ENCODE peak calls at places on chromosomes 13 and 19, in five cellular contexts. One of them, this sample, is unnamed.

GRCh38 chr19:18847516-18848463 is 16.0 kb downstream of the UPF1 start:
- DNase-seq in non-pigmented ciliary epithelial cell: no peak
- DNase-seq in DMS53: no peak
- DNase-seq in T-helper 22 cell: no peak
- DNase-seq in endothelial cell: no peak
- DNase-seq in this sample: no peak

GRCh38 chr13:114129649-114130062 is 2.8 kb downstream of the RASA3 start:
- DNase-seq in endothelial cell: no peak
- DNase-seq in T-helper 22 cell: no peak
- DNase-seq in DMS53: no peak
- DNase-seq in non-pigmented ciliary epithelial cell: no peak
- DNase-seq in this sample: no peak

GRCh38 chr13:46858776-46859175 is 38.1 kb downstream of the HTR2A start:
- DNase-seq in non-pigmented ciliary epithelial cell: no peak
- DNase-seq in T-helper 22 cell: no peak
- DNase-seq in DMS53: no peak
- DNase-seq in endothelial cell: no peak
- DNase-seq in this sample: no peak

GRCh38 chr13:91744284-91744683 is 345.9 kb downstream of the GPC5 start:
- DNase-seq in endothelial cell: no peak
- DNase-seq in non-pigmented ciliary epithelial cell: no peak
- DNase-seq in DMS53: no peak
- DNase-seq in T-helper 22 cell: no peak
- DNase-seq in this sample: no peak

GRCh38 chr19:3409346-3410064 is 43.1 kb downstream of the NFIC start:
- DNase-seq in DMS53: no peak
- DNase-seq in T-helper 22 cell: no peak
- DNase-seq in endothelial cell: no peak
- DNase-seq in non-pigmented ciliary epithelial cell: no peak
- DNase-seq in this sample: no peak

GRCh38 chr19:12163841-12164240 is 945 bp downstream of the ZNF136 start:
- DNase-seq in DMS53: no peak
- DNase-seq in endothelial cell: no peak
- DNase-seq in T-helper 22 cell: no peak
- DNase-seq in non-pigmented ciliary epithelial cell: no peak
- DNase-seq in this sample: no peak

GRCh38 chr13:26024558-26024957 is 27.3 kb downstream of the SHISA2 start:
- DNase-seq in T-helper 22 cell: no peak
- DNase-seq in endothelial cell: no peak
- DNase-seq in non-pigmented ciliary epithelial cell: no peak
- DNase-seq in DMS53: no peak
- DNase-seq in this sample: no peak

GRCh38 chr19:5718579-5719273 is 1.2 kb downstream of the LONP1 start:
- DNase-seq in DMS53: peak
- DNase-seq in non-pigmented ciliary epithelial cell: peak
- DNase-seq in endothelial cell: no peak
- DNase-seq in T-helper 22 cell: no peak
- DNase-seq in this sample: no peak

GRCh38 chr19:33953592-33953991 is 156.9 kb downstream of the KCTD15 start:
- DNase-seq in endothelial cell: no peak
- DNase-seq in T-helper 22 cell: no peak
- DNase-seq in DMS53: no peak
- DNase-seq in non-pigmented ciliary epithelial cell: no peak
- DNase-seq in this sample: no peak

GRCh38 chr19:3294080-3294850 is 69.8 kb downstream of the CELF5 start:
- DNase-seq in non-pigmented ciliary epithelial cell: no peak
- DNase-seq in endothelial cell: no peak
- DNase-seq in DMS53: no peak
- DNase-seq in T-helper 22 cell: no peak
- DNase-seq in this sample: no peak

GRCh38 chr19:46404039-46404883 is 9.1 kb downstream of the CCDC8 start:
- DNase-seq in endothelial cell: peak
- DNase-seq in non-pigmented ciliary epithelial cell: no peak
- DNase-seq in DMS53: peak
- DNase-seq in T-helper 22 cell: no peak
- DNase-seq in this sample: no peak

GRCh38 chr19:19460258-19460731 is 54.8 kb downstream of the GATAD2A start:
- DNase-seq in non-pigmented ciliary epithelial cell: no peak
- DNase-seq in DMS53: no peak
- DNase-seq in T-helper 22 cell: peak
- DNase-seq in endothelial cell: no peak
- DNase-seq in this sample: no peak

GRCh38 chr13:67061750-67062149 is 168.4 kb downstream of the PCDH9 start:
- DNase-seq in non-pigmented ciliary epithelial cell: no peak
- DNase-seq in DMS53: no peak
- DNase-seq in T-helper 22 cell: no peak
- DNase-seq in endothelial cell: no peak
- DNase-seq in this sample: no peak

GRCh38 chr19:41993612-41994483 is at the start of gene ATP1A3:
- DNase-seq in DMS53: peak
- DNase-seq in non-pigmented ciliary epithelial cell: no peak
- DNase-seq in endothelial cell: peak
- DNase-seq in T-helper 22 cell: peak
- DNase-seq in this sample: peak

GRCh38 chr19:13010038-13010991 is 15.0 kb downstream of the NFIX start:
- DNase-seq in T-helper 22 cell: no peak
- DNase-seq in DMS53: no peak
- DNase-seq in non-pigmented ciliary epithelial cell: no peak
- DNase-seq in endothelial cell: no peak
- DNase-seq in this sample: no peak

GRCh38 chr19:45691516-45692186 is at the start of gene SNRPD2:
- DNase-seq in T-helper 22 cell: peak
- DNase-seq in non-pigmented ciliary epithelial cell: peak
- DNase-seq in DMS53: peak
- DNase-seq in endothelial cell: peak
- DNase-seq in this sample: peak

GRCh38 chr13:26482451-26483197 is 74.9 kb upstream of the WASF3 start:
- DNase-seq in endothelial cell: peak
- DNase-seq in non-pigmented ciliary epithelial cell: no peak
- DNase-seq in DMS53: peak
- DNase-seq in T-helper 22 cell: peak
- DNase-seq in this sample: no peak

GRCh38 chr19:35345671-35346111 is 2.0 kb upstream of the FFAR1 start:
- DNase-seq in T-helper 22 cell: no peak
- DNase-seq in endothelial cell: no peak
- DNase-seq in DMS53: no peak
- DNase-seq in non-pigmented ciliary epithelial cell: no peak
- DNase-seq in this sample: no peak

GRCh38 chr13:21846605-21847004 is 175.7 kb downstream of the FGF9 start:
- DNase-seq in non-pigmented ciliary epithelial cell: no peak
- DNase-seq in endothelial cell: no peak
- DNase-seq in T-helper 22 cell: no peak
- DNase-seq in DMS53: no peak
- DNase-seq in this sample: peak

GRCh38 chr13:39930060-39930459 is 274.6 kb downstream of the COG6 start:
- DNase-seq in non-pigmented ciliary epithelial cell: no peak
- DNase-seq in endothelial cell: no peak
- DNase-seq in T-helper 22 cell: no peak
- DNase-seq in DMS53: no peak
- DNase-seq in this sample: no peak

GRCh38 chr13:39362652-39363390 is 240.2 kb downstream of the LHFPL6 start:
- DNase-seq in non-pigmented ciliary epithelial cell: no peak
- DNase-seq in DMS53: no peak
- DNase-seq in endothelial cell: no peak
- DNase-seq in T-helper 22 cell: no peak
- DNase-seq in this sample: no peak

GRCh38 chr19:38183227-38183914 is 40.7 kb downstream of the DPF1 start:
- DNase-seq in non-pigmented ciliary epithelial cell: no peak
- DNase-seq in DMS53: no peak
- DNase-seq in T-helper 22 cell: no peak
- DNase-seq in endothelial cell: peak
- DNase-seq in this sample: peak

GRCh38 chr19:32354345-32354744 is 8.9 kb downstream of the ZNF507 start:
- DNase-seq in T-helper 22 cell: no peak
- DNase-seq in DMS53: no peak
- DNase-seq in endothelial cell: no peak
- DNase-seq in non-pigmented ciliary epithelial cell: no peak
- DNase-seq in this sample: no peak

GRCh38 chr13:73665279-73665678 is 468.9 kb downstream of the KLF12 start:
- DNase-seq in non-pigmented ciliary epithelial cell: no peak
- DNase-seq in endothelial cell: no peak
- DNase-seq in DMS53: no peak
- DNase-seq in T-helper 22 cell: no peak
- DNase-seq in this sample: no peak

GRCh38 chr13:51137250-51137649 is 26.2 kb upstream of the C13orf42 start:
- DNase-seq in non-pigmented ciliary epithelial cell: no peak
- DNase-seq in DMS53: no peak
- DNase-seq in endothelial cell: no peak
- DNase-seq in T-helper 22 cell: no peak
- DNase-seq in this sample: no peak

GRCh38 chr19:38032151-38032550 is 125.1 kb downstream of the SIPA1L3 start:
- DNase-seq in non-pigmented ciliary epithelial cell: peak
- DNase-seq in DMS53: no peak
- DNase-seq in endothelial cell: no peak
- DNase-seq in T-helper 22 cell: no peak
- DNase-seq in this sample: no peak

GRCh38 chr13:41206467-41206866 is 12.1 kb upstream of the KBTBD7 start:
- DNase-seq in non-pigmented ciliary epithelial cell: no peak
- DNase-seq in endothelial cell: no peak
- DNase-seq in T-helper 22 cell: no peak
- DNase-seq in DMS53: no peak
- DNase-seq in this sample: no peak

GRCh38 chr19:19487077-19488040 is 28.0 kb downstream of the TSSK6 start:
- DNase-seq in non-pigmented ciliary epithelial cell: no peak
- DNase-seq in T-helper 22 cell: no peak
- DNase-seq in DMS53: peak
- DNase-seq in endothelial cell: no peak
- DNase-seq in this sample: no peak

GRCh38 chr13:27379694-27380596 is 44.5 kb upstream of the GTF3A start:
- DNase-seq in T-helper 22 cell: no peak
- DNase-seq in DMS53: peak
- DNase-seq in non-pigmented ciliary epithelial cell: no peak
- DNase-seq in endothelial cell: peak
- DNase-seq in this sample: peak

GRCh38 chr13:38566526-38566925 is 120.4 kb upstream of the FREM2 start:
- DNase-seq in T-helper 22 cell: no peak
- DNase-seq in non-pigmented ciliary epithelial cell: no peak
- DNase-seq in endothelial cell: no peak
- DNase-seq in DMS53: no peak
- DNase-seq in this sample: no peak

GRCh38 chr19:12365372-12366162 is at the start of gene ZNF442:
- DNase-seq in DMS53: peak
- DNase-seq in T-helper 22 cell: peak
- DNase-seq in non-pigmented ciliary epithelial cell: peak
- DNase-seq in endothelial cell: peak
- DNase-seq in this sample: peak

GRCh38 chr13:30107536-30108136 is 199.7 kb downstream of the KATNAL1 start:
- DNase-seq in T-helper 22 cell: no peak
- DNase-seq in DMS53: peak
- DNase-seq in endothelial cell: no peak
- DNase-seq in non-pigmented ciliary epithelial cell: no peak
- DNase-seq in this sample: no peak

This sample was measured in NT2/D1.